ENCODE peak calls at places on chromosomes 11 and 22, in seven cellular contexts. D is dorsolateral prefrontal cortex; V is activated CD8-positive, alpha-beta T cell treated with anti-CD3 and anti-CD28 coated beads for 36 hours; G is right lobe of liver; X is endodermal cell; E is AG10803; K is left ventricle myocardium inferior. Z is an unnamed sample.

GRCh38 chr11:13620063-13620462 is 48.4 kb upstream of the FAR1 start:
- DNase-seq in K (no peak), V (no peak), X (no peak), G (no peak), E (no peak), D (no peak), Z (no peak)

GRCh38 chr11:92920295-92920694 is 49.2 kb upstream of the MTNR1B start:
- DNase-seq in G (no peak), V (no peak), K (no peak), D (no peak), X (no peak), E (no peak), Z (no peak)

GRCh38 chr11:27391336-27392015 is 28.5 kb upstream of the CCDC34 start:
- DNase-seq in X (no peak), D (no peak), E (no peak), K (no peak), G (no peak), V (no peak), Z (no peak)

GRCh38 chr22:37749831-37750595 is 53.2 kb downstream of the TRIOBP start:
- DNase-seq in K (peak; percentile 46), X (no peak), D (no peak), V (no peak), E (peak; percentile 68), G (no peak), Z (no peak)

GRCh38 chr11:37560346-37560745 is 962.3 kb upstream of the RAG2 start:
- DNase-seq in D (no peak), E (no peak), X (no peak), V (no peak), G (no peak), K (no peak), Z (no peak)

GRCh38 chr22:37220543-37220968 is 8.3 kb upstream of the SSTR3 start:
- DNase-seq in D (no peak), G (no peak), K (no peak), V (peak; percentile 48), X (peak; percentile 67), E (no peak), Z (no peak)

GRCh38 chr11:65444314-65445051 is 21.9 kb downstream of the NEAT1 start:
- DNase-seq in E (peak; percentile 18), X (peak; percentile 56), G (peak; percentile 55), K (no peak), V (no peak), D (no peak), Z (no peak)

GRCh38 chr22:22682807-22683667 is 38.6 kb downstream of the GGTLC2 start:
- DNase-seq in D (no peak), V (no peak), G (no peak), X (no peak), K (no peak), E (no peak), Z (no peak)

GRCh38 chr11:2810401-2811205 is 75.0 kb downstream of the CDKN1C start:
- DNase-seq in X (no peak), V (no peak), K (peak; percentile 15), E (no peak), G (peak; percentile 8), D (no peak), Z (peak; percentile 85)

GRCh38 chr11:1563697-1564534 is 8.2 kb downstream of the DUSP8 start:
- DNase-seq in D (no peak), G (no peak), X (no peak), V (no peak), E (no peak), K (no peak), Z (peak; percentile 93)

GRCh38 chr22:36999463-36999862 is 19.8 kb downstream of the TST start:
- DNase-seq in E (no peak), X (no peak), K (no peak), D (no peak), V (no peak), G (no peak), Z (no peak)

GRCh38 chr11:7484645-7485044 is 661 bp upstream of the OLFML1 start:
- DNase-seq in V (no peak), E (no peak), X (peak; percentile 77), D (no peak), G (no peak), K (no peak), Z (no peak)

GRCh38 chr11:60831501-60832079 is 10.3 kb upstream of the CCDC86 start:
- DNase-seq in G (no peak), D (no peak), E (peak; percentile 78), V (no peak), K (no peak), X (no peak), Z (no peak)

GRCh38 chr11:65366340-65366773 is 11.8 kb downstream of the TIGD3 start:
- DNase-seq in K (no peak), D (peak; percentile 35), V (peak; percentile 38), G (no peak), E (peak; percentile 85), X (peak; percentile 74), Z (no peak)

DNA sequence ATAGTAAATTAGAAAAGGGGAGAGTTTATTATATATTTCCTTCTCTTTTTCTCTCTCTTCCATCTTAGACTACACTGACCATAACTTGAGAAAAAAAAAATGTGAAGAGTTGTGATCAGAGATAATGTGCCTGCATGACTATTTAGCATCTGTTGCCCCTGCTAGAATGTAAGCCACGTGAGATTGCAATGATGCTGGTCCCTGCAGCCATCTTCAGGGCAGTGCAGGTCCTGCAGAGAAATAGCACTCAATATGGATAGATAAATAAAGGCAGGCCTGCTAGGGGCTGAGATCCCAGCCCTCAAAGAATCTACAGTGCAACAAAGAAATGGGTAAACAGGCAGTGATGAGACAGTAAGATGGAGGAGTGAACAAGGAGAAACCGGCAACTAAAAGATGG is 7.8 kb upstream of the DKK3 start:
- DNase-seq in K (no peak), E (no peak), X (no peak), V (no peak), D (no peak), G (no peak), Z (no peak)
- TF ChIP-seq CTCF in K (peak; percentile 34), E (no peak), X (peak; percentile 23), V (no peak), D (no peak), G (peak; percentile 7), Z (peak; percentile 40)

GRCh38 chr11:12236744-12237101 is 126.3 kb downstream of the MICAL2 start:
- DNase-seq in X (no peak), V (no peak), K (no peak), G (no peak), E (no peak), D (no peak), Z (no peak)
- TF ChIP-seq CTCF in X (no peak), V (peak; percentile 42), K (no peak), G (no peak), E (no peak), D (no peak), Z (peak; percentile 67)

GRCh38 chr11:95790933-95791247 is 592 bp downstream of the CEP57 start:
- DNase-seq in V (peak; percentile 84), D (peak; percentile 61), X (peak; percentile 88), E (peak; percentile 42), K (peak; percentile 43), G (peak; percentile 82), Z (peak; percentile 68)

GRCh38 chr11:95789506-95790122 is at the start of gene FAM76B:
- DNase-seq in V (peak; percentile 99), X (peak; percentile 99), D (peak; percentile 98), K (peak; percentile 96), E (peak; percentile 99), G (peak; percentile 98), Z (peak; percentile 99)

GRCh38 chr11:95790123-95790932 is at the start of gene CEP57:
- DNase-seq in G (peak; percentile 94), K (peak; percentile 90), E (peak; percentile 99), D (peak; percentile 96), V (peak; percentile 98), X (peak; percentile 98), Z (peak; percentile 96)

GRCh38 chr11:95791385-95792033 is 1.2 kb downstream of the CEP57 start:
- DNase-seq in X (no peak), E (no peak), D (no peak), K (no peak), G (no peak), V (no peak), Z (no peak)

DNA sequence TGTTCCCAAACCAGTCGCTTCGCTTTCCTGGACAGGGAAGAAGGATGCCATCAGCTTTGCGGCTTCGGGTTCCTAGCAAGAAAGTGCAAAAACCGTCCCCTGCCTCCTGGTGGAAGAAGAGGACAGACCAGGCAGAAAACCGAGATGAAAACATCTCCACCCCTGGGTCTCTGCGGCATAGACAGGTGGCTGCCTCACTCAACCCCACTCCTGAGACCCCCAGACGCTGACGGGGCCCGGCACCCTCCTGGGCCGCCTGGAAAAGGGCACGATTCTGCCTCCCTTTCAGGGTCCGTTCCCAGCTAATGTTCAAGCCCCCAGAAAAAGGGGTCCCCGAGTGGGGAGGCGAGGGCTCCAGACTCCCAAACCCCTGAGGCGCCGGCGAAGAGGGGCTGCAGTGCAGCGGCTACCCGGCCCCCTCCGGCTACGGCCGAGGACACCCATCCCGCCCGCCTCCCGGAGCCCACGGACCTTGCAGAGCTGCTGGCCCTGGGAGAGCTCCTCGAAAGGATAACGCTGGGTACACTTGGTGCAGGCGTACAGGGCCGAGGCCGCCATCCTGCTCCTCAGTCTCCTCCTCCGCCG is 569 bp downstream of the FAM76B start:
- DNase-seq in K (no peak), E (peak; percentile 47), X (peak; percentile 82), V (peak; percentile 39), D (peak; percentile 16), G (no peak), Z (peak; percentile 95)
- TF ChIP-seq CTCF in K (peak; percentile 8), E (peak; percentile 52), X (peak; percentile 70), V (peak; percentile 26), D (no peak), G (no peak), Z (peak; percentile 74)

DNA sequence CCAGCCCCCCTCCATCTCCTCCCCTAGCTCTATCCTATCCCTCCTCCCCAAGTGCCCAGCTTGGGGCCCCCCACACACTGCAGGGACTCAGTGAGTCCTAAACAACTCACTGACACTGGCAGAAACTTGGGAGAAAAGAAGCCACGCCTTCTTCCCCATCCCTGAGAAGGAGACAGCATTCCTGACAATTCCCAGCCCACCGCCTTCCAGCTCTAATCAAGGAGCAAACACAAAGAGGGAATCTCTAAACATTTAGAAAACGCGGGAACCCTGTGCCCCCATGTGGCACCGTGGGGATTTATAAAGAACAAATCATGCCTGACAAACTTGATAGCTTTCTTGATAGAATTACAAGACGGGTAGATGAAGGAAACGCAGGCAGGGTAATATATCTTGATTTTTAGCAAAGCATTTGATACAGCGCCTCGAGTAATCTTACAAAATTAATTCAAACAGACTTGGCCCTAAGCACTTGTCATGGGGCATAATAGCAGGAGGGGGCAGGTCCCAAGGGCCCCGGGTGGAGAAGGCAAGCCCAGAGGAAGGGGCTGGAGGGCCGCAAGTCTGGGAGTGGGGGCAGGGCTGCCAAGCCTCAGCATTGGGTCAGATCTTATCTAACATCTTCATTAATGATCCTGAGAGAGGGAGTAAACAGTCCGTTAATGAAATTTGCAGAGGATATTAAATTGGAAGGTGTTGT is 4.6 kb downstream of the CHST1 start:
- DNase-seq in V (no peak), G (no peak), E (no peak), X (peak; percentile 70), D (no peak), K (no peak), Z (no peak)
- TF ChIP-seq CTCF in V (no peak), G (no peak), E (no peak), X (no peak), D (no peak), K (no peak), Z (no peak)